ENCODE peak calls at places on chromosomes 2 and 18, in eight cellular contexts. C, U, G, E, K, Q, M and X are unnamed samples.

GRCh38 chr2:28166956-28167355 is 225.7 kb upstream of the FOSL2 start:
- DNase-seq in U (peak), M (no peak), E (no peak), G (no peak), Q (no peak), K (no peak), C (peak), X (no peak)

GRCh38 chr18:50162486-50163304 is 32.3 kb downstream of the MYO5B start:
- DNase-seq in E (no peak), M (no peak), U (no peak), C (peak), G (no peak), Q (no peak), K (no peak), X (no peak)

GRCh38 chr18:77100751-77101355 is 31.7 kb downstream of the MBP start:
- DNase-seq in C (peak), Q (no peak), U (peak), E (no peak), K (no peak), M (no peak), G (no peak), X (no peak)

GRCh38 chr2:202883987-202884675 is 12.6 kb upstream of the ICA1L start:
- DNase-seq in G (no peak), C (peak), M (no peak), U (peak), K (no peak), Q (no peak), E (no peak), X (no peak)

GRCh38 chr2:207725815-207726578 is 14.6 kb downstream of the CCNYL1 start:
- DNase-seq in M (peak), C (no peak), U (no peak), K (no peak), E (peak), G (no peak), Q (no peak), X (no peak)

GRCh38 chr2:118580651-118581050 is 266.8 kb downstream of the EN1 start:
- DNase-seq in M (no peak), Q (no peak), E (no peak), K (no peak), G (no peak), U (peak), C (peak), X (no peak)

GRCh38 chr2:7452110-7452851 is 535.1 kb downstream of the RNF144A start:
- DNase-seq in M (no peak), Q (no peak), C (no peak), E (no peak), K (no peak), G (no peak), U (no peak), X (no peak)

GRCh38 chr18:30618567-30618966 is 424.0 kb downstream of the DSC3 start:
- DNase-seq in E (no peak), M (no peak), K (no peak), C (no peak), U (no peak), Q (no peak), G (no peak), X (no peak)